ENCODE peak calls at places on chromosomes 3 and 15, in ten cellular contexts. U, C, A, V, K, F, G, J, I and T are unnamed samples. For H3K4me1, the result is how much of the 10 kb centered on the place peaks cover.

GRCh38 chr3:146581877-146582508 is 23.2 kb downstream of the PLSCR5 start:
- DNase-seq in U (no peak), C (no peak), A (no peak), V (no peak), K (no peak), F (no peak), G (peak), J (no peak), I (no peak), T (no peak)

GRCh38 chr3:148269816-148270215 is 427.9 kb upstream of the AGTR1 start:
- DNase-seq in U (no peak), C (no peak), A (no peak), V (no peak), K (no peak), F (no peak), G (no peak), J (no peak), I (no peak), T (no peak)

GRCh38 chr15:55703873-55704285 is 39.1 kb downstream of the PRTG start:
- DNase-seq in U (no peak), C (no peak), A (no peak), V (no peak), K (no peak), F (no peak), G (peak), J (no peak), I (no peak), T (peak)

GRCh38 chr3:46860381-46861292 is 2.6 kb downstream of the MYL3 start:
- DNase-seq in U (peak), C (peak), A (peak), V (peak), K (peak), F (peak), G (peak), J (no peak), I (peak), T (no peak)

GRCh38 chr15:38378162-38378560 is 75.8 kb upstream of the FAM98B start:
- DNase-seq in U (peak), C (peak), A (peak), V (peak), K (no peak), F (peak), G (no peak), J (no peak), I (no peak), T (no peak)

GRCh38 chr3:12916159-12916558 is 74.8 kb upstream of the RPL32 start:
- DNase-seq in U (no peak), C (no peak), A (no peak), V (no peak), K (peak), F (no peak), G (peak), J (no peak), I (peak), T (no peak)

GRCh38 chr3:147378186-147378503 is 28.2 kb downstream of the ZIC4 start:
- DNase-seq in U (no peak), C (no peak), A (peak), V (no peak), K (no peak), F (no peak), G (no peak), J (no peak), I (no peak), T (no peak)

GRCh38 chr3:70851066-70851465 is 538.6 kb upstream of the MDFIC2 start:
- DNase-seq in U (no peak), C (no peak), A (no peak), V (no peak), K (no peak), F (no peak), G (no peak), J (no peak), I (no peak), T (no peak)

GRCh38 chr3:11211531-11212300 is 57.4 kb downstream of the HRH1 start:
- DNase-seq in U (peak), C (no peak), A (no peak), V (peak), K (no peak), F (no peak), G (no peak), J (no peak), I (no peak), T (no peak)

GRCh38 chr3:140050977-140051957 is 116.3 kb downstream of the CLSTN2 start:
- DNase-seq in U (no peak), C (no peak), A (no peak), V (no peak), K (no peak), F (peak), G (no peak), J (no peak), I (no peak), T (no peak)

GRCh38 chr3:126134219-126134975 is 46.0 kb downstream of the ALDH1L1 start:
- DNase-seq in U (peak), C (peak), A (peak), V (peak), K (peak), F (peak), G (peak), J (peak), I (peak), T (no peak)

GRCh38 chr3:153182491-153182890 is 20.5 kb downstream of the RAP2B start:
- DNase-seq in U (no peak), C (no peak), A (no peak), V (no peak), K (no peak), F (no peak), G (no peak), J (no peak), I (no peak), T (no peak)

GRCh38 chr15:79157631-79158592 is 67.3 kb upstream of the RASGRF1 start:
- DNase-seq in U (no peak), C (no peak), A (peak), V (no peak), K (no peak), F (no peak), G (no peak), J (no peak), I (no peak), T (no peak)

GRCh38 chr3:192835818-192836468 is 81.7 kb downstream of the MB21D2 start:
- DNase-seq in U (no peak), C (peak), A (no peak), V (peak), K (no peak), F (peak), G (no peak), J (no peak), I (no peak), T (no peak)

GRCh38 chr3:79769234-79769633 is 1.4 kb upstream of the ROBO1 start:
- DNase-seq in U (no peak), C (no peak), A (no peak), V (no peak), K (no peak), F (no peak), G (no peak), J (no peak), I (no peak), T (no peak)

GRCh38 chr15:52078197-52078875 is 34.2 kb downstream of the BCL2L10 start:
- DNase-seq in U (no peak), C (no peak), A (no peak), V (no peak), K (no peak), F (no peak), G (no peak), J (no peak), I (no peak), T (no peak)

GRCh38 chr15:52076889-52077781 is 35.4 kb downstream of the BCL2L10 start:
- DNase-seq in U (no peak), C (no peak), A (no peak), V (no peak), K (no peak), F (no peak), G (no peak), J (peak), I (no peak), T (peak)

GRCh38 chr15:52080993-52081392 is 31.6 kb downstream of the BCL2L10 start:
- DNase-seq in U (no peak), C (no peak), A (no peak), V (no peak), K (no peak), F (no peak), G (no peak), J (no peak), I (no peak), T (no peak)

GRCh38 chr15:52080031-52080430 is 32.5 kb downstream of the BCL2L10 start:
- DNase-seq in U (no peak), C (no peak), A (no peak), V (no peak), K (no peak), F (no peak), G (no peak), J (no peak), I (no peak), T (no peak)

GRCh38 chr15:52078876-52079700 is 33.5 kb downstream of the BCL2L10 start:
- DNase-seq in U (peak), C (peak), A (peak), V (peak), K (peak), F (peak), G (peak), J (peak), I (peak), T (no peak)
- H3K4me1 ChIP-seq in U (under half), C (under half), A (under half), V (under half), K (under half), F (under half), G (under half), J (under half), I (under half), T (under half)

DNA sequence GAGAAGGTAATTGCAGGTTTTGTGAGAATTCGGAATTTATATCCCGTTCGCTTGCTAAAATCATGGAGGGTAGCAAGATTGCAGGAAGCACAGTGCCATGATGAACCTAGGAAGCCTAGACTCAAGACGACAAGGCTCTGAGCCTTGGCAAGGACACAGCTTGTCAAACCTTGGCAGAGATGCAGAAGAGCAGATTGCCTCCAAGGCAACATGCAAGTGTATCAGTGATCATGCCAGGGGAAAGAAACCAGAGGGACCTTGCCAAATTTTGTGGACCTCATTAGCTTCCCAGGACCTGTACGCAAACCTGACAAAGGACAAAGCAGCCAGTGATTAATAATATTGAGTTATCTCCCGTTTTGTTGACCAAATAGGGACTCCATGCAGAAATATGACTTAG is 159.7 kb downstream of the GOLIM4 start:
- DNase-seq in U (no peak), C (no peak), A (no peak), V (no peak), K (no peak), F (no peak), G (no peak), J (no peak), I (no peak), T (no peak)
- H3K4me1 ChIP-seq in U (under half), C (under half), A (under half), V (under half), K (under half), F (under half), G (under half), J (under half), I (under half), T (under half)

GRCh38 chr15:59791646-59792208 is 102.6 kb upstream of the BNIP2 start:
- DNase-seq in U (no peak), C (no peak), A (no peak), V (no peak), K (no peak), F (no peak), G (peak), J (no peak), I (no peak), T (no peak)

GRCh38 chr15:59794229-59794886 is 105.2 kb upstream of the BNIP2 start:
- DNase-seq in U (no peak), C (no peak), A (no peak), V (no peak), K (no peak), F (no peak), G (peak), J (no peak), I (no peak), T (no peak)

GRCh38 chr15:59792359-59792758 is 103.2 kb upstream of the BNIP2 start:
- DNase-seq in U (no peak), C (no peak), A (no peak), V (no peak), K (peak), F (no peak), G (peak), J (no peak), I (peak), T (no peak)

DNA sequence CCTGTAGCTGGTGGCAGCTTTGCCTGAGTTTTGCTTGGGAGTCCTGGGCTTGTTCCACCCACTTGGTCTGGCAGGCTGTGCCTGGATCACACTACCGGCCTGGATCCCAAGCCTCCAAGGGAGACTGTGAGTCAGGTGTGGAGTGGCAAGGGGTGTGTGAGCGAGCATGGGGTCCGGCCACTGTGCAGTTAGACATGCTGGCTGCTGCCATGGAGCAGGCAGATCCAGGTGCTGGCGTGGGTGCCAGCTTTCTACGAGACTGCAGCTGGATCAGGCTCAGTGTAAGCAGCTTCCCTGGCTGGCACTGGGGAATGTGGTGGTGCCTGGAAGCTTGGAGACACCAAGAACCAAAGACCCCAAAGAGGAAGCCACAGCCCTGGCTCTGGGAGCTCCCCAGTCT is 102.0 kb upstream of the BNIP2 start:
- DNase-seq in U (no peak), C (no peak), A (no peak), V (no peak), K (no peak), F (no peak), G (no peak), J (no peak), I (no peak), T (no peak)
- H3K4me1 ChIP-seq in U (under half), C (under half), A (under half), V (under half), K (under half), F (under half), G (under half), J (under half), I (under half), T (under half)

GRCh38 chr3:5022187-5022965 is 43.1 kb downstream of the BHLHE40 start:
- DNase-seq in U (no peak), C (no peak), A (no peak), V (no peak), K (no peak), F (no peak), G (peak), J (no peak), I (no peak), T (no peak)

GRCh38 chr3:5026046-5026362 is 46.8 kb downstream of the BHLHE40 start:
- DNase-seq in U (no peak), C (no peak), A (no peak), V (no peak), K (no peak), F (no peak), G (no peak), J (no peak), I (no peak), T (no peak)

GRCh38 chr3:5022966-5023776 is 43.9 kb downstream of the BHLHE40 start:
- DNase-seq in U (peak), C (no peak), A (peak), V (peak), K (no peak), F (peak), G (no peak), J (peak), I (no peak), T (no peak)

GRCh38 chr3:5021571-5022092 is 42.4 kb downstream of the BHLHE40 start:
- DNase-seq in U (no peak), C (no peak), A (no peak), V (no peak), K (no peak), F (no peak), G (no peak), J (peak), I (no peak), T (no peak)

DNA sequence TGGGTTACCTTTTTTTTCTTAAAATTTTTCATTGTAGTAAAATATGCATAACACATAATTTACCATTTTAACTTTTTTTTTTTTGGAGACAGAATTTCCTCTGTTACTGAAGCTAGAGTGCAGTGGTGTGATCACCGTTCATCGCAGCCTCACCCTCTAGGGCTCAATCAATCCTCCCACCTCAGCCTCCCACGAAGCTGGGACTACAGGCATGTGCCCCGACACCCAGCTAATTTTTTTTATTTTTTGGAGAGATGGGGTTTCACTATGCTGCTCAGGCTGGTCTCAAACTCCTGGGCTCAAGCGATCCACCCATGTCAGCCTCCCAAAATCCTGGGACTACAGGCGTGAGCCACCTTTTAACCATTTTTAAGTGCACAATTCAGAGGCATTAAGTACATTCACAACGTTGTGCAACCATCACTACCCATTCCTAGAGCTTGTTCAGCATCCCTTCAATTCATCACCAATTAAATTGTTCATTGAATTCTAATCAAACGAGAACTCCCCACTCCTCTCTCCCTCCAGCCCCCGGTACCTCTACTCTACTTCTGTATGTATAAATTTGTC is 44.6 kb downstream of the BHLHE40 start:
- DNase-seq in U (no peak), C (no peak), A (no peak), V (peak), K (no peak), F (no peak), G (no peak), J (no peak), I (no peak), T (no peak)
- H3K4me1 ChIP-seq in U (under half), C (under half), A (under half), V (under half), K (under half), F (under half), G (under half), J (half or more), I (under half), T (under half)